ENCODE peak calls at places on chromosomes 11 and 22, in five cellular contexts. B is Right ventricle myocardium superior, O is Calu3, N is H7, F is sigmoid colon. I is an unnamed sample.
A peak's percentile ranks its signal among the peaks of the same experiment; 100 is the strongest.

GRCh38 chr11:22337571-22338464 is at the start of gene SLC17A6:
- DNase-seq in O (peak; percentile 32), N (peak; percentile 41), F (no peak), B (no peak), I (no peak)

GRCh38 chr22:17634696-17635095 is 3.9 kb upstream of the BCL2L13 start:
- DNase-seq in N (no peak), O (no peak), B (no peak), F (no peak), I (no peak)

GRCh38 chr11:43557553-43558031 is 122.9 kb upstream of the HSD17B12 start:
- DNase-seq in N (no peak), O (no peak), F (no peak), B (no peak), I (no peak)

GRCh38 chr22:48936391-48936790 is 891.3 kb downstream of the BRD1 start:
- DNase-seq in O (no peak), N (peak; percentile 6), B (no peak), F (peak; percentile 10), I (no peak)

GRCh38 chr11:75334402-75334891 is 17.0 kb downstream of the ARRB1 start:
- DNase-seq in B (no peak), O (no peak), F (no peak), N (peak; percentile 50), I (no peak)

GRCh38 chr11:119683783-119684182 is 45.2 kb downstream of the NECTIN1 start:
- DNase-seq in O (peak; percentile 85), B (no peak), N (no peak), F (no peak), I (no peak)

GRCh38 chr11:118947091-118947490 is 9.0 kb upstream of the UPK2 start:
- DNase-seq in O (no peak), N (no peak), B (no peak), F (no peak), I (no peak)

GRCh38 chr11:4665424-4665823 is 21.6 kb downstream of the OR51E1 start:
- DNase-seq in F (no peak), B (no peak), N (no peak), O (no peak), I (peak; percentile 24)

GRCh38 chr11:111063711-111064110 is 181.8 kb upstream of the POU2AF2 start:
- DNase-seq in N (no peak), O (no peak), F (no peak), B (no peak), I (no peak)

GRCh38 chr11:27012254-27012921 is 18.5 kb downstream of the FIBIN start:
- DNase-seq in F (no peak), N (no peak), O (no peak), B (no peak), I (peak; percentile 64)

GRCh38 chr11:78946945-78947914 is 372.6 kb upstream of the NARS2 start:
- DNase-seq in O (peak; percentile 45), N (no peak), F (peak; percentile 76), B (no peak), I (no peak)

GRCh38 chr11:45238724-45239123 is 47.4 kb downstream of the SYT13 start:
- DNase-seq in O (no peak), N (no peak), F (peak; percentile 74), B (no peak), I (peak; percentile 21)

GRCh38 chr22:24938741-24939341 is 7.7 kb downstream of the LHFPL7 start:
- DNase-seq in O (peak; percentile 57), F (no peak), B (no peak), N (peak; percentile 80), I (no peak)

GRCh38 chr11:61028135-61028729 is 56.8 kb downstream of the CD6 start:
- DNase-seq in N (no peak), F (peak; percentile 51), B (peak; percentile 17), O (peak; percentile 48), I (no peak)

GRCh38 chr22:27370281-27370680 is 431.3 kb downstream of the MN1 start:
- DNase-seq in F (no peak), B (no peak), O (no peak), N (no peak), I (no peak)

GRCh38 chr11:80815752-80816453 is 1375.1 kb upstream of the TENM4 start:
- DNase-seq in O (no peak), F (no peak), N (no peak), B (no peak), I (no peak)

GRCh38 chr11:74311352-74311926 is at the start of gene P4HA3:
- DNase-seq in F (peak; percentile 81), B (peak; percentile 81), N (peak; percentile 95), O (peak; percentile 64), I (no peak)

GRCh38 chr11:15471709-15472404 is 357.1 kb downstream of the INSC start:
- DNase-seq in B (no peak), F (no peak), N (peak; percentile 19), O (no peak), I (no peak)

GRCh38 chr22:28179392-28179791 is 260.3 kb upstream of the PITPNB start:
- DNase-seq in B (no peak), O (no peak), N (no peak), F (no peak), I (no peak)

GRCh38 chr11:67357831-67358555 is 4.6 kb upstream of the POLD4 start:
- DNase-seq in N (peak; percentile 10), F (no peak), B (no peak), O (no peak), I (no peak)

GRCh38 chr22:47452184-47452583 is 689.7 kb downstream of the TBC1D22A start:
- DNase-seq in F (no peak), O (no peak), B (no peak), N (no peak), I (no peak)

GRCh38 chr11:385594-386351 is 8.2 kb upstream of the PKP3 start:
- DNase-seq in F (no peak), B (no peak), O (no peak), N (no peak), I (no peak)

GRCh38 chr11:9150944-9151343 is 59.5 kb upstream of the SCUBE2 start:
- DNase-seq in N (no peak), B (no peak), F (no peak), O (no peak), I (no peak)

GRCh38 chr22:45917146-45917545 is 59.8 kb downstream of the WNT7B start:
- DNase-seq in F (no peak), B (no peak), N (no peak), O (no peak), I (no peak)

GRCh38 chr22:36365020-36365411 is 22.8 kb downstream of the MYH9 start:
- DNase-seq in N (no peak), O (peak; percentile 78), F (peak; percentile 90), B (no peak), I (peak; percentile 74)

GRCh38 chr11:108933630-108934029 is 268.8 kb downstream of the DDX10 start:
- DNase-seq in F (no peak), B (no peak), N (no peak), O (no peak), I (no peak)

GRCh38 chr22:40329466-40329865 is 16.8 kb upstream of the ADSL start:
- DNase-seq in N (no peak), F (no peak), B (no peak), O (no peak), I (no peak)

GRCh38 chr11:44595964-44596381 is 30.5 kb downstream of the CD82 start:
- DNase-seq in B (peak; percentile 88), N (no peak), O (no peak), F (peak; percentile 78), I (no peak)

GRCh38 chr22:46057762-46058420 is 80.9 kb upstream of the WNT7B start:
- DNase-seq in N (no peak), B (peak; percentile 70), O (no peak), F (peak; percentile 69), I (no peak)

GRCh38 chr11:10087186-10087585 is 206.8 kb downstream of the SBF2 start:
- DNase-seq in F (no peak), B (no peak), N (no peak), O (no peak), I (no peak)

GRCh38 chr22:31221084-31221483 is 9.0 kb downstream of the LIMK2 start:
- DNase-seq in B (no peak), F (no peak), O (no peak), N (no peak), I (no peak)

GRCh38 chr11:79206951-79207350 is 233.9 kb downstream of the TENM4 start:
- DNase-seq in B (no peak), O (no peak), N (peak; percentile 22), F (no peak), I (no peak)

GRCh38 chr11:19187880-19188279 is 13.9 kb downstream of the CSRP3 start:
- DNase-seq in B (no peak), O (no peak), N (no peak), F (no peak), I (no peak)

GRCh38 chr11:46659908-46660307 is 40.5 kb downstream of the ARHGAP1 start:
- DNase-seq in F (peak; percentile 55), N (no peak), O (no peak), B (no peak), I (peak; percentile 49)

GRCh38 chr11:37905707-37906417 is 1307.8 kb upstream of the RAG2 start:
- DNase-seq in O (peak; percentile 66), B (no peak), F (no peak), N (no peak), I (no peak)

GRCh38 chr11:117842131-117842941 is 17.8 kb upstream of the FXYD2 start:
- DNase-seq in F (peak; percentile 68), B (no peak), O (no peak), N (no peak), I (no peak)

GRCh38 chr11:69212121-69213110 is 56.7 kb downstream of the SMIM38 start:
- DNase-seq in B (no peak), O (no peak), F (peak; percentile 58), N (peak; percentile 76), I (no peak)

GRCh38 chr11:134436781-134437180 is 24.7 kb upstream of the B3GAT1 start:
- DNase-seq in O (no peak), F (peak; percentile 53), N (peak; percentile 30), B (no peak), I (no peak)